ENCODE peak calls at places on chromosomes 4 and X, in seven cellular contexts. S, T, K, Q, O, I and P are unnamed samples.

GRCh38 chrX:16223385-16223784 is 56.1 kb downstream of the MAGEB17 start:
- DNase-seq in K (no peak), O (no peak), S (no peak), I (no peak), Q (no peak), T (no peak), P (no peak)

GRCh38 chrX:72057844-72058243 is 73.9 kb downstream of the RTL5 start:
- DNase-seq in Q (no peak), K (no peak), T (no peak), I (no peak), O (no peak), S (no peak), P (no peak)

GRCh38 chr4:98289375-98289774 is 28.2 kb downstream of the RAP1GDS1 start:
- DNase-seq in K (no peak), Q (no peak), T (no peak), I (no peak), O (no peak), S (no peak), P (no peak)

GRCh38 chr4:121070274-121070673 is 2.1 kb downstream of the NDNF start:
- DNase-seq in K (no peak), I (peak), S (no peak), T (no peak), Q (peak), O (no peak), P (no peak)

GRCh38 chrX:26262121-26262523 is 46.2 kb downstream of the MAGEB5 start:
- DNase-seq in S (peak), K (no peak), O (no peak), T (no peak), Q (no peak), I (no peak), P (no peak)

GRCh38 chrX:38661561-38661960 is 100.2 kb downstream of the TSPAN7 start:
- DNase-seq in S (no peak), I (no peak), T (no peak), O (no peak), Q (no peak), K (no peak), P (no peak)

GRCh38 chr4:38805530-38806145 is 1.0 kb upstream of the TLR1 start:
- DNase-seq in S (no peak), K (no peak), T (no peak), Q (peak), I (no peak), O (peak), P (no peak)

GRCh38 chrX:18617351-18617750 is 54.6 kb downstream of the RS1 start:
- DNase-seq in T (no peak), I (no peak), S (peak), O (no peak), K (no peak), Q (peak), P (no peak)

GRCh38 chr4:252065-252601 is 53.1 kb downstream of the ZNF732 start:
- DNase-seq in S (no peak), K (no peak), T (no peak), Q (no peak), I (no peak), O (no peak), P (no peak)

GRCh38 chrX:130636277-130636676 is 234.5 kb downstream of the RBMX2 start:
- DNase-seq in O (no peak), S (no peak), Q (no peak), T (no peak), K (no peak), I (no peak), P (no peak)

GRCh38 chrX:16946971-16947562 is 609 bp downstream of the REPS2 start:
- DNase-seq in I (peak), T (peak), Q (peak), O (peak), K (no peak), S (no peak), P (peak)

GRCh38 chr4:26235500-26235899 is 85.3 kb upstream of the RBPJ start:
- DNase-seq in Q (peak), T (peak), I (peak), O (peak), S (peak), K (no peak), P (no peak)

GRCh38 chr4:1512081-1512737 is 106.0 kb upstream of the NKX1-1 start:
- DNase-seq in S (no peak), K (no peak), T (no peak), I (no peak), Q (no peak), O (no peak), P (no peak)

GRCh38 chr4:157048248-157048647 is 27.7 kb upstream of the GLRB start:
- DNase-seq in O (peak), Q (peak), S (peak), K (no peak), I (peak), T (no peak), P (no peak)

GRCh38 chr4:156190606-156191005 is 236.9 kb upstream of the CTSO start:
- DNase-seq in I (no peak), S (peak), O (no peak), Q (no peak), K (no peak), T (no peak), P (no peak)

GRCh38 chrX:23902419-23902818 is 5.3 kb downstream of the APOO start:
- DNase-seq in O (no peak), K (no peak), S (peak), I (no peak), T (no peak), Q (no peak), P (peak)

GRCh38 chr4:69881173-69881773 is 21.3 kb upstream of the SULT1E1 start:
- DNase-seq in K (no peak), O (peak), Q (peak), I (no peak), S (peak), T (peak), P (peak)

GRCh38 chr4:119011607-119011988 is 122.9 kb downstream of the SYNPO2 start:
- DNase-seq in T (no peak), Q (no peak), I (no peak), O (no peak), K (no peak), S (no peak), P (no peak)

GRCh38 chr4:148044889-148045352 is 313.0 kb downstream of the ARHGAP10 start:
- DNase-seq in T (no peak), Q (no peak), I (no peak), O (no peak), S (no peak), K (no peak), P (no peak)

GRCh38 chrX:120604359-120604782 is 470 bp downstream of the MCTS1 start:
- DNase-seq in S (peak), K (no peak), Q (peak), O (peak), T (no peak), I (no peak), P (no peak)

GRCh38 chr4:2671267-2671895 is 84.8 kb downstream of the TNIP2 start:
- DNase-seq in I (no peak), Q (no peak), S (no peak), O (peak), K (peak), T (peak), P (no peak)

GRCh38 chrX:31353095-31353494 is 281.3 kb upstream of the FTHL17 start:
- DNase-seq in O (no peak), Q (no peak), T (no peak), I (no peak), K (peak), S (peak), P (no peak)

GRCh38 chrX:119075271-119075670 is 2.5 kb downstream of the CT47C1 start:
- DNase-seq in O (no peak), I (no peak), T (no peak), S (no peak), K (no peak), Q (no peak), P (no peak)

GRCh38 chr4:80705311-80705710 is 325.2 kb upstream of the BMP3 start:
- DNase-seq in I (no peak), K (no peak), T (no peak), Q (no peak), S (no peak), O (no peak), P (no peak)

GRCh38 chr4:168857546-168858314 is 152.3 kb downstream of the CBR4 start:
- DNase-seq in T (no peak), K (no peak), I (no peak), O (no peak), Q (no peak), S (peak), P (no peak)

GRCh38 chr4:79623125-79623905 is 215.3 kb upstream of the GK2 start:
- DNase-seq in Q (no peak), K (no peak), O (no peak), S (peak), I (peak), T (no peak), P (peak)

GRCh38 chr4:79621061-79621460 is 213.0 kb upstream of the GK2 start:
- DNase-seq in Q (no peak), T (no peak), K (no peak), I (no peak), O (no peak), S (no peak), P (no peak)

GRCh38 chr4:79620627-79621026 is 212.6 kb upstream of the GK2 start:
- DNase-seq in O (no peak), I (no peak), Q (no peak), T (no peak), S (no peak), K (no peak), P (no peak)

DNA sequence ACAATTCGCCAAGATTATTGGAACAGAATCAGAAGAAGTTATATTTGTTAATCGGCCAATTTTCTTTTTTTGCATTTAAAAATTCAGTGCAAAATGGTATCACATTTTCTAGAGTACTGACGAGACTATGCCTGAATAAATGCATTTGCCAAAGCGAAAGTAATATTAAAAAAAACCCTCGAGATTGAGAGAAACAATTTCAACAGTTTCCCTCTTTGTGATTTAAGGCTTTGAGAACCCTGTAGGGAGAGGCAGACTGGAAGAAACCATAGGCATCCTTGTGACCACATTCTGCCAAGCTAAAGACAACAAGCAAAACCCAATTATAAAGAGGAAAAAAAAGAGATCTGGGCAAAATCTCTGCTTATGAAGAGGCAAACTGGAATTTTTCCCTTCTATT is 218.1 kb upstream of the GK2 start:
- DNase-seq in O (no peak), I (no peak), T (no peak), Q (no peak), K (no peak), S (no peak), P (no peak)
- H3K4me3 ChIP-seq in O (no peak), I (peak), T (peak), Q (no peak), K (peak), S (no peak), P (no peak)

GRCh38 chrX:150693782-150694574 is 782 bp downstream of the MTMR1 start:
- DNase-seq in I (peak), S (peak), O (peak), K (peak), T (peak), Q (peak), P (peak)
- TF ChIP-seq POLR2A in I (no peak), S (peak), O (peak), K (no peak), T (no peak), Q (no peak), P (peak)

GRCh38 chrX:132407704-132408103 is 81.1 kb downstream of the MBNL3 start:
- DNase-seq in O (no peak), S (no peak), T (no peak), K (no peak), I (no peak), Q (no peak), P (no peak)

GRCh38 chrX:132412208-132412607 is 76.6 kb downstream of the MBNL3 start:
- DNase-seq in O (no peak), I (no peak), S (no peak), K (no peak), T (no peak), Q (no peak), P (no peak)

GRCh38 chrX:132411310-132411977 is 77.4 kb downstream of the MBNL3 start:
- DNase-seq in T (no peak), O (no peak), I (no peak), S (no peak), Q (no peak), K (no peak), P (no peak)

GRCh38 chrX:132413459-132413858 is 75.4 kb downstream of the MBNL3 start:
- DNase-seq in K (no peak), O (no peak), S (no peak), I (no peak), Q (no peak), T (no peak), P (no peak)

DNA sequence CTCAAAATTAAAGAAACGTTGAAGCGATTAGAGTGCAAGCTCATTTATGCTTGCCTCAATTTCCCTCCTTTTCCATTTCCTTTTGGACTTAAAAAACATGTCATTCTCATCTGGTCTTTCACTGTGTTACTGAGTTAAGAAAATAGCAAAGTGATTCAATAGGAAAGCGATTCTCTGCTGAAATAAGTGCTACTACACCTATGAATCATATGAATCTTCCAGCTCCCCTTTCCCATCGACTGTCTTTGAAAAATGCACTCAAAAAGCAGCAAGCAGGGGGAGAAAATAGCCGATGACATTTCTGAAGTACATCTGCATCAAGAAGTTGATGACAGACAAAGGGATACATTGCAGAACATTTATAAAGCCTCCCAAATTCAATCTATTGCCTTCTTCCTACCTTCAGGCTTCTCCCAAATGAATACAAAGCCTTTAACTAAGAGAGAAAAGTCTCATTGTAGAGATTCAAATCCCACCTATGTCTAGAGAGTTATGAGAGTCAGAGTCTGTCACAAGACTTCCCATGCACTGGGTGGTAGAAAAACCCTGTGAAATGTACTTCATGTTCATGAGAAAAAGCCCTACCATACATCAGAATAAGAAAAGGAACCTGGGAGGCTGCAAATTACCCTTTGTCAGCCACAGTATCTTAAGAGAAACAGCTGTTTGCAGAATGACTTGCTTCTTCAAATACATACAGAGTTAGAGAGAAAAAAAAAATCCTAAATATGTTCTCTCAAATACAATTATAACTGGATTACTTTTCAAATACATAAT is 78.9 kb downstream of the MBNL3 start:
- DNase-seq in Q (no peak), K (no peak), T (no peak), S (no peak), I (no peak), O (no peak), P (no peak)
- H3K4me3 ChIP-seq in Q (no peak), K (no peak), T (no peak), S (no peak), I (no peak), O (no peak), P (no peak)

GRCh38 chr4:74330295-74330750 is 22.1 kb downstream of the EPGN start:
- DNase-seq in O (no peak), S (no peak), T (no peak), Q (no peak), K (no peak), I (no peak), P (no peak)
- TF ChIP-seq POLR2A in O (no peak), S (no peak), T (no peak), Q (no peak), K (no peak), I (no peak), P (no peak)

GRCh38 chr4:185825737-185826136 is 13.7 kb upstream of the SORBS2 start:
- DNase-seq in S (no peak), O (no peak), I (no peak), T (no peak), Q (no peak), K (no peak), P (no peak)
- H3K4me3 ChIP-seq in S (no peak), O (no peak), I (no peak), T (no peak), Q (no peak), K (no peak), P (no peak)

GRCh38 chr4:8191136-8191747 is 7.8 kb upstream of the SH3TC1 start:
- DNase-seq in O (peak), K (peak), S (peak), I (peak), T (peak), Q (peak), P (no peak)
- TF ChIP-seq POLR2A in O (peak), K (no peak), S (no peak), I (no peak), T (no peak), Q (no peak), P (no peak)